ENCODE peak calls at places on chromosomes 3 and 15, in four cellular contexts. One of them, this sample, is unnamed.
A peak's percentile ranks its signal among the peaks of the same experiment; 100 is the strongest.

GRCh38 chr3:88779482-88779881 is 327.9 kb upstream of the EPHA3 start:
- DNase-seq in neuronal stem cell: no peak
- DNase-seq in H1: no peak
- DNase-seq in mesendoderm: no peak
- DNase-seq in this sample: no peak

GRCh38 chr3:105916767-105917166 is 48.0 kb upstream of the CBLB start:
- DNase-seq in neuronal stem cell: no peak
- DNase-seq in H1: no peak
- DNase-seq in mesendoderm: no peak
- DNase-seq in this sample: no peak

GRCh38 chr3:153614563-153614962 is 452.5 kb downstream of the RAP2B start:
- DNase-seq in neuronal stem cell: no peak
- DNase-seq in H1: no peak
- DNase-seq in mesendoderm: no peak
- DNase-seq in this sample: peak; percentile 71

GRCh38 chr3:98900265-98901031 is 1.0 kb downstream of the DCBLD2 start:
- DNase-seq in neuronal stem cell: peak; percentile 41
- DNase-seq in H1: no peak
- DNase-seq in mesendoderm: peak; percentile 48
- DNase-seq in this sample: no peak

GRCh38 chr3:172836390-172836997 is 86.0 kb downstream of the ECT2 start:
- DNase-seq in neuronal stem cell: peak; percentile 49
- DNase-seq in H1: no peak
- DNase-seq in mesendoderm: peak; percentile 62
- DNase-seq in this sample: peak; percentile 34

GRCh38 chr3:37228734-37229133 is 54.4 kb upstream of the LRRFIP2 start:
- DNase-seq in neuronal stem cell: no peak
- DNase-seq in H1: no peak
- DNase-seq in mesendoderm: no peak
- DNase-seq in this sample: no peak

GRCh38 chr3:45343947-45344346 is 44.4 kb upstream of the LARS2 start:
- DNase-seq in neuronal stem cell: no peak
- DNase-seq in H1: no peak
- DNase-seq in mesendoderm: peak; percentile 71
- DNase-seq in this sample: peak; percentile 18

GRCh38 chr15:77993374-77993911 is 84.1 kb downstream of the TBC1D2B start:
- DNase-seq in neuronal stem cell: no peak
- DNase-seq in H1: no peak
- DNase-seq in mesendoderm: no peak
- DNase-seq in this sample: no peak

GRCh38 chr15:62977952-62978811 is 64.4 kb upstream of the TPM1 start:
- DNase-seq in neuronal stem cell: no peak
- DNase-seq in H1: no peak
- DNase-seq in mesendoderm: no peak
- DNase-seq in this sample: peak; percentile 44

GRCh38 chr15:63405683-63406456 is 24.2 kb upstream of the CA12 start:
- DNase-seq in neuronal stem cell: no peak
- DNase-seq in H1: no peak
- DNase-seq in mesendoderm: no peak
- DNase-seq in this sample: no peak

GRCh38 chr15:59105839-59106238 is 893 bp downstream of the CCNB2 start:
- DNase-seq in neuronal stem cell: no peak
- DNase-seq in H1: no peak
- DNase-seq in mesendoderm: peak; percentile 22
- DNase-seq in this sample: no peak

GRCh38 chr3:113212155-113212844 is 943 bp downstream of the BOC start:
- DNase-seq in neuronal stem cell: no peak
- DNase-seq in H1: no peak
- DNase-seq in mesendoderm: peak; percentile 29
- DNase-seq in this sample: no peak

GRCh38 chr3:170738756-170739155 is 131.2 kb downstream of the RPL22L1 start:
- DNase-seq in neuronal stem cell: no peak
- DNase-seq in H1: no peak
- DNase-seq in mesendoderm: no peak
- DNase-seq in this sample: no peak

GRCh38 chr3:129587061-129587460 is 19.4 kb downstream of the PLXND1 start:
- DNase-seq in neuronal stem cell: no peak
- DNase-seq in H1: no peak
- DNase-seq in mesendoderm: no peak
- DNase-seq in this sample: no peak
- H2BK15ac ChIP-seq in neuronal stem cell: no peak overlapping the region
- H2BK15ac ChIP-seq in H1: peak overlapping the region; percentile 29
- H2BK15ac ChIP-seq in mesendoderm: no peak overlapping the region
- H2BK15ac ChIP-seq in this sample: no peak overlapping the region

DNA sequence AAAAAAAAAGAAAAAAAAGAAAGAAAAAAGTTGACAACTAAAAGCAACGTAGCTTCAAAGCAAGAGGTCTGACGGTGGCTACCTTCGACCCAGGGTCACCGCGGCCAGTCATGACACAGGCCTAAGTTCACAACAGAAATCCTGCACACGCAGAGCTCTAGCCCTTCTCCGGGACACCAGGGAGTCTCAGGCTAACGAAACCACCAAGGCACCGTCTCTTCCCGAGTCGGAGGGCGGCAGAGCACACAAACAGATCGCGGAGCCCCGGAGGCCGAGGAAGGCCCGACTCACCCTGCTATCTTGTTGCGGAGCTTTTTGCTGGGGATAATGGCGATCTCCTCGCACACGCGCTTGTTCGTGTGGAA is 585 bp downstream of the RPS17 start:
- DNase-seq in neuronal stem cell: no peak
- DNase-seq in H1: no peak
- DNase-seq in mesendoderm: no peak
- DNase-seq in this sample: no peak
- H2AK5ac ChIP-seq in neuronal stem cell: peak overlapping the region; percentile 92
- H2AK5ac ChIP-seq in H1: peak overlapping the region; percentile 44
- H2AK5ac ChIP-seq in mesendoderm: peak overlapping the region; percentile 55
- H2AK5ac ChIP-seq in this sample: peak overlapping the region; percentile 88

GRCh38 chr3:53163459-53164387 is 2.7 kb downstream of the PRKCD start:
- DNase-seq in neuronal stem cell: no peak
- DNase-seq in H1: no peak
- DNase-seq in mesendoderm: peak; percentile 65
- DNase-seq in this sample: no peak
- H2BK15ac ChIP-seq in neuronal stem cell: no peak overlapping the region
- H2BK15ac ChIP-seq in H1: peak overlapping the region; percentile 82
- H2BK15ac ChIP-seq in mesendoderm: no peak overlapping the region
- H2BK15ac ChIP-seq in this sample: no peak overlapping the region

DNA sequence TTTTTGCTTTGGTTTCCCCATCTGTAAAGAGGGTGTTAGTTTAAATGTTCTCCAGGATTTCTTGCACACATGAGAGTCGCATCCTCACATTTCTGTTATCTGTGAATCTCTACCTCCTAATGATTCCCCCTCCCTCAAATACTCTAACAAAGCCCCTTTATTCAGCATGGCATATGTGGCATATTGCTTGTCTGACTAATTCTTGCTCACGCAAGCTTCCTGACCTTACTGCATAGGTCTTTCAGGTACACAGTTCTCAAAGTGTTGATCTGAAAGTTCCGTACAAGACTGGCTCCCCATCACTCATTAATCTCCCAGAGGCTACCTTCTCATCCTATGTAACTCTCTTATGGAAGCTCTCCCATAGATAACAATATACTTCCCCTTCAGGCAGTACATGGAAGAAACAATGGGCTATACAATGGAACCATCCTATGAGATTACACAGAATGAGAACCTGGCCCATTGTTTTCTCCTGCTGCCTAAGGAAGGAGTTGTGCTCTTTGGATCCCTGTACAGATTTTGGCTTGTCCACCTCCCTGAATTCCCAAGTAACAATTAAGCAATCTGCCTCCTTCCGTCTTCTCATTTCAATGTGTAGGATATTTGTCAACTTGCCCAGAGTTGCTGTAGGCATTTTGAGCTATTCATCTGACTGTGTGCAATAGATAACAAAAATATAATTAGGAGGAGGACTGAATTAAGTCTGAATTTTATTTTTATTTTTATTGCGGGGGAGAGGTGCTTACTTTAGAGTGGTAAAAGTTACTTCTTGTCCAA is 51.0 kb downstream of the PPARG start:
- DNase-seq in neuronal stem cell: no peak
- DNase-seq in H1: no peak
- DNase-seq in mesendoderm: no peak
- DNase-seq in this sample: no peak
- H2AK5ac ChIP-seq in neuronal stem cell: no peak overlapping the region
- H2AK5ac ChIP-seq in H1: no peak overlapping the region
- H2AK5ac ChIP-seq in mesendoderm: no peak overlapping the region
- H2AK5ac ChIP-seq in this sample: no peak overlapping the region

This sample was measured in IMR-90.